ENCODE peak calls at places on chromosome 11, in four cellular contexts. H is CD4-positive, alpha-beta T cell; K is head of caudate nucleus; D is neuronal stem cell. L is an unnamed sample.

GRCh38 chr11:20089796-20090653 is 70.2 kb downstream of the DBX1 start:
- DNase-seq in D (no peak), K (no peak), H (no peak), L (no peak)

GRCh38 chr11:46248270-46249102 is 29.0 kb upstream of the CREB3L1 start:
- DNase-seq in K (no peak), D (no peak), H (no peak), L (no peak)

GRCh38 chr11:106305458-106305857 is 228.0 kb downstream of the AASDHPPT start:
- DNase-seq in H (no peak), K (no peak), D (no peak), L (no peak)

GRCh38 chr11:72787262-72788104 is 6.4 kb downstream of the STARD10 start:
- DNase-seq in H (no peak), K (no peak), D (no peak), L (no peak)

GRCh38 chr11:27254744-27255446 is 108.1 kb downstream of the CCDC34 start:
- DNase-seq in D (no peak), H (no peak), K (no peak), L (no peak)

GRCh38 chr11:126111458-126112116 is 48.9 kb upstream of the CDON start:
- DNase-seq in H (no peak), K (no peak), D (no peak), L (no peak)

GRCh38 chr11:8811571-8811970 is 99.4 kb upstream of the AKIP1 start:
- DNase-seq in K (no peak), H (no peak), D (no peak), L (no peak)

GRCh38 chr11:61091373-61092279 is 10.7 kb upstream of the CD5 start:
- DNase-seq in D (no peak), K (no peak), H (no peak), L (peak)

GRCh38 chr11:112221263-112221835 is 4.9 kb upstream of the PTS start:
- DNase-seq in H (no peak), K (no peak), D (no peak), L (no peak)

GRCh38 chr11:76321820-76322524 is 59.0 kb downstream of the THAP12 start:
- DNase-seq in H (no peak), K (no peak), D (no peak), L (no peak)

GRCh38 chr11:69310934-69311766 is 17.2 kb downstream of the MYEOV start:
- DNase-seq in D (no peak), K (no peak), H (no peak), L (peak)

GRCh38 chr11:122850076-122850631 is 11.9 kb downstream of the CRTAM start:
- DNase-seq in K (no peak), H (no peak), D (no peak), L (peak)

GRCh38 chr11:1290052-1291040 is 19.1 kb downstream of the TOLLIP start:
- DNase-seq in D (no peak), K (no peak), H (no peak), L (no peak)

GRCh38 chr11:111409915-111410314 is 30.8 kb upstream of the POU2AF1 start:
- DNase-seq in K (no peak), H (no peak), D (no peak), L (no peak)

GRCh38 chr11:81026008-81026407 is 1585.2 kb upstream of the TENM4 start:
- DNase-seq in D (no peak), K (no peak), H (no peak), L (no peak)

GRCh38 chr11:58503361-58503856 is 4.5 kb downstream of the OR5B21 start:
- DNase-seq in H (no peak), D (no peak), K (no peak), L (no peak)

GRCh38 chr11:7609015-7609414 is 64.3 kb downstream of the CYB5R2 start:
- DNase-seq in D (no peak), K (no peak), H (no peak), L (no peak)

GRCh38 chr11:76119779-76120178 is 86.5 kb downstream of the WNT11 start:
- DNase-seq in D (no peak), H (no peak), K (no peak), L (no peak)